ENCODE peak calls at places on chromosome 11, in four cellular contexts. One of them, this sample, is unnamed.
A peak's percentile ranks its signal among the peaks of the same experiment; 100 is the strongest.

GRCh38 chr11:35112056-35112845 is 26.7 kb upstream of the CD44 start:
- DNase-seq in pancreas: no peak
- DNase-seq in tibial artery: no peak
- DNase-seq in Panc1: no peak
- DNase-seq in this sample: no peak

GRCh38 chr11:99585606-99586005 is 564.9 kb downstream of the CNTN5 start:
- DNase-seq in pancreas: no peak
- DNase-seq in tibial artery: no peak
- DNase-seq in Panc1: no peak
- DNase-seq in this sample: no peak

GRCh38 chr11:29780756-29781155 is 236.1 kb downstream of the KCNA4 start:
- DNase-seq in pancreas: no peak
- DNase-seq in tibial artery: no peak
- DNase-seq in Panc1: no peak
- DNase-seq in this sample: no peak

GRCh38 chr11:65486570-65487466 is 12.0 kb upstream of the MALAT1 start:
- DNase-seq in pancreas: peak; percentile 20
- DNase-seq in tibial artery: peak; percentile 63
- DNase-seq in Panc1: no peak
- DNase-seq in this sample: no peak

GRCh38 chr11:94325681-94326080 is 21.3 kb downstream of the IZUMO1R start:
- DNase-seq in pancreas: no peak
- DNase-seq in tibial artery: no peak
- DNase-seq in Panc1: peak; percentile 28
- DNase-seq in this sample: peak; percentile 32

GRCh38 chr11:62676698-62677097 is 2.2 kb downstream of the UBXN1 start:
- DNase-seq in pancreas: no peak
- DNase-seq in tibial artery: no peak
- DNase-seq in Panc1: no peak
- DNase-seq in this sample: no peak

GRCh38 chr11:22516136-22516535 is 109.5 kb downstream of the FANCF start:
- DNase-seq in pancreas: no peak
- DNase-seq in tibial artery: no peak
- DNase-seq in Panc1: no peak
- DNase-seq in this sample: no peak

GRCh38 chr11:58745705-58746364 is 14.1 kb upstream of the GLYAT start:
- DNase-seq in pancreas: no peak
- DNase-seq in tibial artery: no peak
- DNase-seq in Panc1: no peak
- DNase-seq in this sample: no peak

GRCh38 chr11:101860694-101861371 is 54.0 kb upstream of the CEP126 start:
- DNase-seq in pancreas: no peak
- DNase-seq in tibial artery: no peak
- DNase-seq in Panc1: peak; percentile 45
- DNase-seq in this sample: peak; percentile 49

GRCh38 chr11:74001822-74002286 is 7.0 kb downstream of the UCP3 start:
- DNase-seq in pancreas: no peak
- DNase-seq in tibial artery: peak; percentile 33
- DNase-seq in Panc1: no peak
- DNase-seq in this sample: no peak

GRCh38 chr11:134861490-134862107 is 449.6 kb upstream of the B3GAT1 start:
- DNase-seq in pancreas: no peak
- DNase-seq in tibial artery: no peak
- DNase-seq in Panc1: no peak
- DNase-seq in this sample: no peak

GRCh38 chr11:117979481-117980211 is 6.5 kb upstream of the IL10RA start:
- DNase-seq in pancreas: no peak
- DNase-seq in tibial artery: no peak
- DNase-seq in Panc1: no peak
- DNase-seq in this sample: no peak

GRCh38 chr11:130592056-130592455 is 143.6 kb downstream of the ADAMTS15 start:
- DNase-seq in pancreas: no peak
- DNase-seq in tibial artery: no peak
- DNase-seq in Panc1: no peak
- DNase-seq in this sample: no peak

GRCh38 chr11:125317416-125317815 is 152.9 kb downstream of the PKNOX2 start:
- DNase-seq in pancreas: no peak
- DNase-seq in tibial artery: no peak
- DNase-seq in Panc1: no peak
- DNase-seq in this sample: no peak

GRCh38 chr11:34648036-34648435 is 27.1 kb downstream of the EHF start:
- DNase-seq in pancreas: no peak
- DNase-seq in tibial artery: no peak
- DNase-seq in Panc1: no peak
- DNase-seq in this sample: no peak

GRCh38 chr11:112822478-112823274 is 138.5 kb upstream of the NCAM1 start:
- DNase-seq in pancreas: no peak
- DNase-seq in tibial artery: no peak
- DNase-seq in Panc1: no peak
- DNase-seq in this sample: no peak

GRCh38 chr11:10638285-10638684 is 55.3 kb downstream of the IRAG1 start:
- DNase-seq in pancreas: no peak
- DNase-seq in tibial artery: peak; percentile 81
- DNase-seq in Panc1: no peak
- DNase-seq in this sample: no peak

GRCh38 chr11:90218606-90219005 is 4.2 kb downstream of the CHORDC1 start:
- DNase-seq in pancreas: no peak
- DNase-seq in tibial artery: no peak
- DNase-seq in Panc1: no peak
- DNase-seq in this sample: no peak

GRCh38 chr11:14969922-14970323 is 2.2 kb downstream of the CALCA start:
- DNase-seq in pancreas: peak; percentile 84
- DNase-seq in tibial artery: no peak
- DNase-seq in Panc1: no peak
- DNase-seq in this sample: peak; percentile 11

GRCh38 chr11:15178214-15178613 is 63.5 kb downstream of the INSC start:
- DNase-seq in pancreas: no peak
- DNase-seq in tibial artery: no peak
- DNase-seq in Panc1: no peak
- DNase-seq in this sample: no peak

GRCh38 chr11:112795142-112795815 is 165.9 kb upstream of the NCAM1 start:
- DNase-seq in pancreas: no peak
- DNase-seq in tibial artery: peak; percentile 74
- DNase-seq in Panc1: peak; percentile 17
- DNase-seq in this sample: no peak

GRCh38 chr11:34226210-34226609 is 120.8 kb downstream of the NAT10 start:
- DNase-seq in pancreas: no peak
- DNase-seq in tibial artery: no peak
- DNase-seq in Panc1: no peak
- DNase-seq in this sample: no peak

GRCh38 chr11:66914505-66914904 is 43.7 kb downstream of the PC start:
- DNase-seq in pancreas: no peak
- DNase-seq in tibial artery: no peak
- DNase-seq in Panc1: no peak
- DNase-seq in this sample: no peak

GRCh38 chr11:19187101-19187500 is 14.7 kb downstream of the CSRP3 start:
- DNase-seq in pancreas: no peak
- DNase-seq in tibial artery: no peak
- DNase-seq in Panc1: no peak
- DNase-seq in this sample: no peak

GRCh38 chr11:116461789-116462188 is 311.0 kb downstream of the BUD13 start:
- DNase-seq in pancreas: no peak
- DNase-seq in tibial artery: no peak
- DNase-seq in Panc1: no peak
- DNase-seq in this sample: no peak

GRCh38 chr11:125463590-125464265 is 32.3 kb downstream of the FEZ1 start:
- DNase-seq in pancreas: no peak
- DNase-seq in tibial artery: no peak
- DNase-seq in Panc1: no peak
- DNase-seq in this sample: no peak

GRCh38 chr11:68040957-68041591 is 2.2 kb downstream of the TCIRG1 start:
- DNase-seq in pancreas: peak; percentile 71
- DNase-seq in tibial artery: peak; percentile 65
- DNase-seq in Panc1: no peak
- DNase-seq in this sample: no peak
- H3K4me1 ChIP-seq in pancreas: peaks cover 21% of the 10 kb centered on the region
- H3K4me1 ChIP-seq in tibial artery: peaks cover 50% of the 10 kb centered on the region
- H3K4me1 ChIP-seq in Panc1: peaks cover 33% of the 10 kb centered on the region
- H3K4me1 ChIP-seq in this sample: peaks cover 54% of the 10 kb centered on the region

GRCh38 chr11:70331901-70332300 is 61.4 kb downstream of the PPFIA1 start:
- DNase-seq in pancreas: no peak
- DNase-seq in tibial artery: no peak
- DNase-seq in Panc1: no peak
- DNase-seq in this sample: no peak

GRCh38 chr11:70332567-70332966 is 62.1 kb downstream of the PPFIA1 start:
- DNase-seq in pancreas: no peak
- DNase-seq in tibial artery: no peak
- DNase-seq in Panc1: no peak
- DNase-seq in this sample: no peak

GRCh38 chr11:70335511-70335910 is 62.8 kb upstream of the CTTN start:
- DNase-seq in pancreas: no peak
- DNase-seq in tibial artery: no peak
- DNase-seq in Panc1: no peak
- DNase-seq in this sample: no peak

GRCh38 chr11:70333206-70333605 is 62.7 kb downstream of the PPFIA1 start:
- DNase-seq in pancreas: no peak
- DNase-seq in tibial artery: no peak
- DNase-seq in Panc1: no peak
- DNase-seq in this sample: no peak

DNA sequence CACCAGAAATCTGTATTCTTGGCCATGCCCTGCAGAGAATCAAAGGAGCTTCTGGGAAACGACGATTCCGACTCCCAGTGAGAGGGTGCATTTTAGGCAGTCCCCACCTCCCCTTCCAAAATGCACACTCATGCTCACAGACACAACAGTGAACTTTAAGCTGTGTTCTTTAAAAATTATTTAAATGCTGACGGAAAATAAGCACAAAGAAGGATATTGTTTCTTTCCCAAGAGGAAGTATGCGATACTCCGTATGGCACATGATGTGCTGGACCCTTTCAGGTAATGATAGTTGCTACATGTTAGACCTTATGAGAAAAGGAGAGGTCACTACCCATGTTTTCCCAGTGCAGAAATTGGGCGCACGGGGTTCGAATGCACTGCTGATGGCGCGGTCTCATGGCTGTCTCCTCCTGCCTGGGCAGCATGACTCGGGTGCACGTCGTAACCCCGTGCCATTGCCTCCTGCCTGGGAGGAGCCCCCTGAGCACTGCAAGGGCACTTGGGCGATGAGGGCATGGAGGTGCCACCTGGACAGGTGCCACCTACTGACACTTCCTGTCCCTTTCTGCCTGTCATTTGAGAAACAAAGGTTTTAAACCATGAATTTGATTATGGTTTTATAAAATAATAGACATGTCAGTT is 63.9 kb upstream of the CTTN start:
- DNase-seq in pancreas: no peak
- DNase-seq in tibial artery: no peak
- DNase-seq in Panc1: no peak
- DNase-seq in this sample: no peak
- TF ChIP-seq CTCF in pancreas: no peak
- TF ChIP-seq CTCF in tibial artery: no peak
- TF ChIP-seq CTCF in Panc1: no peak
- TF ChIP-seq CTCF in this sample: no peak

GRCh38 chr11:78374917-78375316 is 42.7 kb downstream of the GAB2 start:
- DNase-seq in pancreas: no peak
- DNase-seq in tibial artery: no peak
- DNase-seq in Panc1: no peak
- DNase-seq in this sample: no peak

GRCh38 chr11:78371221-78371899 is 46.3 kb downstream of the GAB2 start:
- DNase-seq in pancreas: no peak
- DNase-seq in tibial artery: no peak
- DNase-seq in Panc1: no peak
- DNase-seq in this sample: no peak

GRCh38 chr11:78370406-78371172 is 47.0 kb downstream of the GAB2 start:
- DNase-seq in pancreas: no peak
- DNase-seq in tibial artery: peak; percentile 68
- DNase-seq in Panc1: no peak
- DNase-seq in this sample: no peak

GRCh38 chr11:78372114-78372768 is 45.4 kb downstream of the GAB2 start:
- DNase-seq in pancreas: no peak
- DNase-seq in tibial artery: no peak
- DNase-seq in Panc1: no peak
- DNase-seq in this sample: no peak

GRCh38 chr11:78373689-78374088 is 43.9 kb downstream of the GAB2 start:
- DNase-seq in pancreas: no peak
- DNase-seq in tibial artery: no peak
- DNase-seq in Panc1: no peak
- DNase-seq in this sample: no peak
- H3K4me1 ChIP-seq in pancreas: no peaks in the 10 kb centered on the region
- H3K4me1 ChIP-seq in tibial artery: peaks cover 16% of the 10 kb centered on the region
- H3K4me1 ChIP-seq in Panc1: no peaks in the 10 kb centered on the region
- H3K4me1 ChIP-seq in this sample: no peaks in the 10 kb centered on the region

DNA sequence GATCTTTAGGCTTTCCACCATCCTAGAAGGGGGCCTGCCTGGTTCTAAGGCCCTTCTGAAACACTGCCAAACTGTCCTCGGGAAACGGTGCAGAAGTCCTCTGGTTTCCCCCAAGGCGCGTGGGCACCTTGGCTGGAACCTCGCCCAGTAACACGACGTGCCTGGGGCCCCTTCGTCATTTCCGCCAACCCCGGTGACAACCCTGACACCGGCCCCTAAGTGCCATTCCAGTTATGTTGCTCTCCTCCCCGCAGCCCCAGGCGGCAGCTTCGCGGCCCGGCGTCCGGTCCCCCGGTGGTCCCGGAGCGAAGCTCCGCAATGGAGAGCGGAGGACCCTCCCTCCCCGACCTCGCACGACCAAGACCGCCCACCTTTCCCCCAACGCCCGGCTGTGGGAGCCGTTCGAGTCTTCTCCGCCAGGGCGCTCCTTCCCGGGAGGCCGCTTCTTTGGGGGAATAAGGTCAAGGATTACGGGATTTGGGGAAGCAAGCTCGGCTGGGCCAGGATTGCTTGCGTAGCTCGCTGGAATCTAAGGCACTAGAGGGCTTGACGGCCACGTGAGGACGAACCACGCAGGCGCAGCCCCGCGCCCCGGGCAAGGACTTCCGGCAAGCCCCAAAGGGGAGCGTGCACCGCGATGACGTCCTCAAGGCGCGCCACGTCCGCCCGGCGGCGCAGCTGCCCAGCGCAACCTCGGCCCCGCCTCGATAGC is 648 bp downstream of the RNH1 start:
- DNase-seq in pancreas: peak; percentile 99
- DNase-seq in tibial artery: peak; percentile 99
- DNase-seq in Panc1: peak; percentile 91
- DNase-seq in this sample: peak; percentile 96
- TF ChIP-seq CTCF in pancreas: no peak
- TF ChIP-seq CTCF in tibial artery: no peak
- TF ChIP-seq CTCF in Panc1: no peak
- TF ChIP-seq CTCF in this sample: no peak

GRCh38 chr11:37504925-37505324 is 906.9 kb upstream of the RAG2 start:
- DNase-seq in pancreas: no peak
- DNase-seq in tibial artery: no peak
- DNase-seq in Panc1: no peak
- DNase-seq in this sample: no peak
- H3K4me1 ChIP-seq in pancreas: no peaks in the 10 kb centered on the region
- H3K4me1 ChIP-seq in tibial artery: no peaks in the 10 kb centered on the region
- H3K4me1 ChIP-seq in Panc1: no peaks in the 10 kb centered on the region
- H3K4me1 ChIP-seq in this sample: no peaks in the 10 kb centered on the region

This sample was measured in CD8-positive, alpha-beta T cell.